ENCODE peak calls at places on chromosomes 11 and 22, in five cellular contexts. N is iris pigment epithelial cell; L is activated gamma-delta T cell treated with Interleukin-2 at 50 U/mL for 16 hours; D is stimulated activated CD4-positive, alpha-beta T cell treated with anti-CD3 and anti-CD28 coated beads, Interleukin-15, amount 100 ng/mL, for 1 hour; C is effector memory CD4-positive, alpha-beta T cell. S is an unnamed sample.
A peak's percentile ranks its signal among the peaks of the same experiment; 100 is the strongest.

GRCh38 chr11:17457361-17458104 is 19.1 kb downstream of the ABCC8 start:
- DNase-seq in D (no peak), L (no peak), N (no peak), C (no peak), S (no peak)

GRCh38 chr11:102430158-102430836 is 22.3 kb downstream of the TMEM123 start:
- DNase-seq in N (peak; percentile 78), C (no peak), L (no peak), D (no peak), S (peak; percentile 70)

GRCh38 chr22:49014227-49015201 is 813.2 kb downstream of the BRD1 start:
- DNase-seq in C (no peak), D (no peak), N (no peak), L (no peak), S (no peak)

GRCh38 chr22:37248251-37248650 is 4.2 kb upstream of the RAC2 start:
- DNase-seq in L (no peak), D (no peak), N (no peak), C (no peak), S (peak; percentile 49)

GRCh38 chr11:10294289-10294953 is 402 bp upstream of the SBF2 start:
- DNase-seq in D (no peak), C (no peak), L (no peak), N (peak; percentile 83), S (peak; percentile 86)

GRCh38 chr22:19892249-19892879 is 37.7 kb upstream of the GNB1L start:
- DNase-seq in C (no peak), D (peak; percentile 19), L (peak; percentile 58), N (peak; percentile 58), S (no peak)

GRCh38 chr11:119126675-119127268 is 5.4 kb downstream of the HINFP start:
- DNase-seq in C (no peak), N (no peak), L (no peak), D (no peak), S (no peak)

GRCh38 chr11:62816567-62816966 is 11.3 kb upstream of the NXF1 start:
- DNase-seq in L (no peak), D (no peak), N (no peak), C (no peak), S (no peak)

GRCh38 chr11:125345706-125346561 is 150.1 kb downstream of the FEZ1 start:
- DNase-seq in N (peak; percentile 64), C (no peak), L (no peak), D (no peak), S (peak; percentile 46)

GRCh38 chr11:131378931-131379330 is 8.5 kb downstream of the NTM start:
- DNase-seq in N (no peak), D (no peak), L (no peak), C (no peak), S (no peak)

GRCh38 chr11:47185305-47186075 is 744 bp downstream of the PACSIN3 start:
- DNase-seq in N (peak; percentile 32), D (no peak), C (no peak), L (no peak), S (peak; percentile 35)

GRCh38 chr11:74269161-74269809 is 42.2 kb downstream of the P4HA3 start:
- DNase-seq in C (no peak), D (no peak), L (no peak), N (peak; percentile 83), S (peak; percentile 74)

GRCh38 chr11:62456630-62457029 is 37.8 kb downstream of the SCGB1A1 start:
- DNase-seq in L (no peak), N (no peak), D (no peak), C (no peak), S (no peak)